ENCODE peak calls at places on chromosomes 2 and 18, in seven cellular contexts. E is A549, M is choroid plexus epithelial cell, N is brain microvascular endothelial cell, D is spleen, O is HepG2, G is foreskin fibroblast. J is an unnamed sample.

GRCh38 chr2:122072666-122073065 is 317.2 kb downstream of the TSN start:
- DNase-seq in D (no peak), E (no peak), O (no peak), M (peak; percentile 18), G (no peak), N (peak; percentile 41), J (no peak)

GRCh38 chr2:9655441-9656269 is 24.9 kb upstream of the YWHAQ start:
- DNase-seq in E (peak; percentile 73), O (no peak), M (peak; percentile 70), D (no peak), N (peak; percentile 95), G (peak; percentile 61), J (no peak)

GRCh38 chr2:47037678-47038077 is 117.4 kb downstream of the STPG4 start:
- DNase-seq in D (no peak), M (no peak), G (no peak), E (no peak), O (peak; percentile 76), N (no peak), J (no peak)

GRCh38 chr2:14975401-14975800 is 342.9 kb downstream of the LRATD1 start:
- DNase-seq in N (no peak), D (no peak), O (no peak), E (no peak), G (peak; percentile 18), M (no peak), J (no peak)

GRCh38 chr2:290090-290722 is 2.3 kb upstream of the ALKAL2 start:
- DNase-seq in M (peak; percentile 89), D (peak; percentile 86), O (peak; percentile 76), N (peak; percentile 61), E (peak; percentile 83), G (peak; percentile 84), J (peak; percentile 14)

GRCh38 chr2:235723811-235724465 is 230.1 kb downstream of the AGAP1 start:
- DNase-seq in D (peak; percentile 68), M (no peak), N (no peak), E (no peak), O (no peak), G (no peak), J (no peak)

GRCh38 chr2:114700440-114700839 is 258.0 kb downstream of the DPP10 start:
- DNase-seq in N (no peak), E (no peak), M (no peak), D (no peak), G (no peak), O (no peak), J (no peak)

GRCh38 chr2:68230246-68231060 is 21.9 kb downstream of the PPP3R1 start:
- DNase-seq in N (peak; percentile 46), E (no peak), M (peak; percentile 54), D (no peak), O (no peak), G (no peak), J (no peak)

GRCh38 chr18:42414756-42415454 is 459.9 kb downstream of the PIK3C3 start:
- DNase-seq in E (peak; percentile 6), M (peak; percentile 77), G (no peak), N (peak; percentile 87), O (no peak), D (no peak), J (peak; percentile 46)

GRCh38 chr2:12828932-12829331 is 112.2 kb downstream of the TRIB2 start:
- DNase-seq in D (no peak), O (no peak), G (no peak), M (no peak), N (no peak), E (no peak), J (no peak)

GRCh38 chr2:84841577-84841976 is 39.3 kb downstream of the TRABD2A start:
- DNase-seq in N (no peak), O (no peak), G (no peak), E (no peak), M (no peak), D (no peak), J (no peak)

GRCh38 chr2:237867465-237867864 is 8.0 kb downstream of the RAMP1 start:
- DNase-seq in O (no peak), M (no peak), E (no peak), N (no peak), G (no peak), D (peak; percentile 38), J (no peak)

GRCh38 chr2:153866595-153866994 is 5.1 kb upstream of the GALNT13 start:
- DNase-seq in E (no peak), N (no peak), M (no peak), D (no peak), O (no peak), G (no peak), J (no peak)

GRCh38 chr2:26687785-26688184 is 4.7 kb upstream of the KCNK3 start:
- DNase-seq in M (no peak), G (no peak), D (peak; percentile 49), N (no peak), E (no peak), O (peak; percentile 39), J (no peak)

GRCh38 chr2:165055081-165055879 is 100.0 kb upstream of the SLC38A11 start:
- DNase-seq in O (no peak), N (peak; percentile 91), D (no peak), G (no peak), E (peak; percentile 42), M (peak; percentile 54), J (no peak)

GRCh38 chr2:4053769-4054493 is 350.6 kb downstream of the DCDC2C start:
- DNase-seq in O (no peak), M (no peak), G (no peak), D (no peak), N (no peak), E (peak; percentile 7), J (no peak)

GRCh38 chr18:72201032-72201431 is 343.1 kb downstream of the CBLN2 start:
- DNase-seq in D (no peak), O (no peak), G (no peak), N (no peak), E (no peak), M (peak; percentile 1), J (no peak)

GRCh38 chr2:101540518-101540917 is 65.6 kb upstream of the RFX8 start:
- DNase-seq in N (peak; percentile 33), G (peak; percentile 82), E (no peak), O (no peak), D (no peak), M (peak; percentile 87), J (no peak)

GRCh38 chr2:65691816-65692215 is 259.4 kb upstream of the SPRED2 start:
- DNase-seq in N (no peak), M (no peak), O (no peak), D (no peak), G (no peak), E (no peak), J (no peak)

GRCh38 chr2:237205551-237205950 is 119.9 kb downstream of the COPS8 start:
- DNase-seq in E (no peak), N (no peak), D (no peak), G (no peak), M (no peak), O (no peak), J (no peak)

GRCh38 chr2:175111200-175111657 is 56.8 kb downstream of the ATF2 start:
- DNase-seq in D (no peak), E (peak; percentile 56), M (peak; percentile 79), G (peak; percentile 65), O (peak; percentile 61), N (no peak), J (peak; percentile 13)

GRCh38 chr2:137381731-137382130 is 582.5 kb upstream of the HNMT start:
- DNase-seq in N (no peak), E (no peak), D (no peak), G (no peak), M (no peak), O (no peak), J (no peak)

GRCh38 chr2:108182489-108182888 is 57.3 kb upstream of the SULT1C3 start:
- DNase-seq in E (peak; percentile 60), G (no peak), N (peak; percentile 55), D (no peak), O (peak; percentile 31), M (peak; percentile 52), J (no peak)

GRCh38 chr2:69638630-69639029 is 4.9 kb downstream of the AAK1 start:
- DNase-seq in O (no peak), G (no peak), M (no peak), N (no peak), E (no peak), D (no peak), J (no peak)
- TF ChIP-seq CTCF in O (no peak), G (no peak), M (no peak), N (no peak), E (no peak), D (no peak), J (no peak)

GRCh38 chr2:69305712-69306611 is 81.1 kb downstream of the GFPT1 start:
- DNase-seq in G (peak; percentile 34), E (peak; percentile 20), D (no peak), M (peak; percentile 43), O (no peak), N (no peak), J (no peak)
- H3K4me3 ChIP-seq in G (peak overlapping the region; percentile 56), E (peak overlapping the region; percentile 86), D (peak overlapping the region; percentile 25), M (peak overlapping the region; percentile 62), O (no peak overlapping the region), N (peak overlapping the region; percentile 64), J (no peak overlapping the region)

DNA sequence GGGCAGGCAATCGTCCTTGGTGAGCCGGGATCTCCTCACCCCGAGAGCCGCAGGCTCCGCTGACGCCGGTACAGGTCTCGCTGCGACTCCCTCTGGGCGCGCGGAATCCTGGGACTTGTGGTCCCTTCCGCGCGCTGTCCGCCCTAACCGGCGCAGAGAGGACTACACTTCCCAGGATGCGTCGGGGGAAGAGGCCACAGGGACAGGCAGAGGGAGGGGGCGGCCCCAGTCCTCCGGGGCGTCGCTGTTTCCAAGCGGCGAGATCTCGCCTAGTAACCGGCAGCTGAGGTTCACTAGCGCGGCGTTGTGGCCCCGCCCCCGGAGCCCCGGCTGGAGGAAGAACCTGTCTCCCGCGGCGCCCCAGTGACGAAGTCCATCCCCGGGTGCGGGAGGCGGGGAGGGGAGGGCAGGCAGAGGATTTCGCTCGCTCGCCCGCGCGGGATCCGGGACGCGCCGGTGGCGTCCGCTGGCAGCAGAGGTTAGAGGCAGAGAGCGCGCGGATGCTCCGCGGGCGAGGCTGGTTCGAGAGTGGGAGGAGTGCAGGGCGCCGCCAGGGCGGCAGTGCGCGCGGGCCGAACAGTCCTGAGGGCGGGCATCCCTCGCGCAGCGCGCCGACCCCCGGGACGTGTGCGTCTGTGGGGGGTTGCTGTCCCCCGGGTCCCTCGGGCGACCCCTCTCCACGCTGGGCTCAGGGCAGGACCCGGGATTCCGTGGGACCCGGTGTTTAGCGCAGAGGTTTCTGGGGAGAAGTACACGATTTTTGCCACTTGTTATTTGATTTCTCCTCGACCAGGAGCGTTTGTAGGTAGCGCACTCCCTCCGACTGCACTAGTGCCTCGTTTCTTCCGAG is at the start of gene EML6:
- DNase-seq in G (peak; percentile 100), D (peak; percentile 100), O (peak; percentile 99), N (peak; percentile 98), E (peak; percentile 99), M (peak; percentile 99), J (peak; percentile 81)
- TF ChIP-seq CTCF in G (peak; percentile 12), D (peak; percentile 58), O (peak; percentile 51), N (peak; percentile 39), E (peak; percentile 27), M (peak; percentile 22), J (peak; percentile 5)

DNA sequence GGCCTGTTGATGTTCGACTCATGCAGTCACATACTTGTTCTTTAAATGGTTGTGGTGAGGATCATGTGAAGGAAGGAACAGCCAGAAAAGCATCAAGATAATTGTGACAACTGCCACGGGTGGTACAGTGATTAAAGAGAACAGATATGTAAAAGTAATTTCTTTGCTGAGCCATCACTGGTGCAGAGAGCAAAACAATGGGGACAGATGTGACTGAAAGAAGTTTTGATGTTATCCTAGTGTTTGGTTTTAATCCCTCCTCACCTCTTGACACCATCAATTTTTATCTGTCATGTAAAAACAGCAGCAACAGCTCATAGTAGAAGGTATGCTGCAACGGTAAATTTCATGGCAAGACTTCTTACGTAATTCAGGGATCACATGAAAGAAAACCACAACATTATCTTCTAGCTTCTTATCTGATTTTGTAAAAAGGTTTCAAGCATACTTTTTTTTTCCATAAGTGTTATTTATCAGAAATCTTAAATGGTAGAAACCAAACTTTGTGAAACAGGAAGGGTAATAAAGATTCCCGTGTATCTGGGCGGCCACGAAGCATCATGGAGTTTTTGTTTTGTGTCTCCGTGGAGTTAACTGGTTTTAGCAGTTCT is 65.2 kb downstream of the PLCL1 start:
- DNase-seq in D (no peak), M (peak; percentile 63), O (no peak), G (peak; percentile 69), N (peak; percentile 25), E (no peak), J (no peak)
- H3K4me3 ChIP-seq in D (no peak overlapping the region), M (no peak overlapping the region), O (no peak overlapping the region), G (no peak overlapping the region), N (no peak overlapping the region), E (no peak overlapping the region), J (no peak overlapping the region)